ENCODE peak calls at places on chromosomes 4 and X, in seven cellular contexts. U is heart right ventricle, L is OCI-LY7, F is ovary, E is PC-9, N is GM12878, I is brain microvascular endothelial cell. Q is an unnamed sample.

GRCh38 chr4:171985129-171985528 is 171.9 kb downstream of the GALNTL6 start:
- DNase-seq in U (no peak), L (no peak), F (no peak), E (no peak), N (no peak), I (peak; percentile 30), Q (no peak)

GRCh38 chrX:27998666-27999065 is 17.4 kb upstream of the DCAF8L1 start:
- DNase-seq in U (no peak), L (no peak), F (no peak), E (no peak), N (no peak), I (no peak), Q (no peak)

GRCh38 chr4:75552452-75552851 is 3.4 kb upstream of the ODAPH start:
- DNase-seq in U (no peak), L (no peak), F (no peak), E (no peak), N (no peak), I (no peak), Q (no peak)

GRCh38 chr4:2299794-2300193 is 37.9 kb upstream of the MXD4 start:
- DNase-seq in U (no peak), L (no peak), F (no peak), E (no peak), N (no peak), I (no peak), Q (no peak)

GRCh38 chrX:9586992-9587392 is 122.1 kb downstream of the TBL1X start:
- DNase-seq in U (no peak), L (no peak), F (no peak), E (no peak), N (no peak), I (no peak), Q (no peak)

GRCh38 chrX:11364835-11365234 is 71.6 kb downstream of the AMELX start:
- DNase-seq in U (no peak), L (no peak), F (no peak), E (no peak), N (no peak), I (no peak), Q (no peak)

GRCh38 chr4:169311643-169312365 is 41.0 kb upstream of the SH3RF1 start:
- DNase-seq in U (peak; percentile 55), L (peak; percentile 19), F (peak; percentile 31), E (no peak), N (peak; percentile 30), I (peak; percentile 73), Q (no peak)

GRCh38 chrX:70995338-70995737 is 64.4 kb upstream of the SLC7A3 start:
- DNase-seq in U (no peak), L (no peak), F (no peak), E (no peak), N (no peak), I (no peak), Q (no peak)

GRCh38 chr4:17778431-17778830 is 3.0 kb downstream of the FAM184B start:
- DNase-seq in U (no peak), L (no peak), F (no peak), E (no peak), N (no peak), I (no peak), Q (no peak)

GRCh38 chr4:90857081-90857820 is 730.1 kb downstream of the CCSER1 start:
- DNase-seq in U (no peak), L (no peak), F (no peak), E (no peak), N (no peak), I (no peak), Q (no peak)
- H3K4me3 ChIP-seq in U (no peak overlapping the region), L (no peak overlapping the region), F (no peak overlapping the region), E (no peak overlapping the region), N (no peak overlapping the region), I (no peak overlapping the region), Q (no peak overlapping the region)

GRCh38 chrX:55524487-55524886 is 34.8 kb upstream of the USP51 start:
- DNase-seq in U (no peak), L (no peak), F (no peak), E (no peak), N (no peak), I (no peak), Q (no peak)
- TF ChIP-seq CTCF in U (peak; percentile 22), L (no peak), F (no peak), E (no peak), N (no peak), I (no peak), Q (peak; percentile 3)

GRCh38 chr4:1241466-1241935 is 7.4 kb downstream of the CTBP1 start:
- DNase-seq in U (no peak), L (no peak), F (peak; percentile 18), E (no peak), N (no peak), I (no peak), Q (no peak)
- H3K36me3 ChIP-seq in U (peaks cover 39% of the 10 kb centered on the region), L (peaks cover 36% of the 10 kb centered on the region), F (no peaks in the 10 kb centered on the region), E (no peaks in the 10 kb centered on the region), N (peaks cover 11% of the 10 kb centered on the region), I (peaks cover 21% of the 10 kb centered on the region), Q (peaks cover 19% of the 10 kb centered on the region)

GRCh38 chr4:72568959-72569718 is at the start of gene ADAMTS3:
- DNase-seq in U (peak; percentile 27), L (no peak), F (peak; percentile 83), E (peak; percentile 25), N (no peak), I (no peak), Q (no peak)
- H3K4me3 ChIP-seq in U (peak within 1 kb of the TSS; percentile 64), L (no peak within 1 kb of the TSS), F (peak within 1 kb of the TSS; percentile 59), E (peak within 1 kb of the TSS; percentile 65), N (no peak within 1 kb of the TSS), I (peak within 1 kb of the TSS; percentile 73), Q (peak within 1 kb of the TSS; percentile 45)

GRCh38 chr4:21191304-21191703 is 491.0 kb downstream of the PACRGL start:
- DNase-seq in U (no peak), L (no peak), F (no peak), E (no peak), N (no peak), I (no peak), Q (no peak)

GRCh38 chr4:21195682-21196081 is 495.4 kb downstream of the PACRGL start:
- DNase-seq in U (no peak), L (no peak), F (no peak), E (no peak), N (no peak), I (no peak), Q (no peak)

DNA sequence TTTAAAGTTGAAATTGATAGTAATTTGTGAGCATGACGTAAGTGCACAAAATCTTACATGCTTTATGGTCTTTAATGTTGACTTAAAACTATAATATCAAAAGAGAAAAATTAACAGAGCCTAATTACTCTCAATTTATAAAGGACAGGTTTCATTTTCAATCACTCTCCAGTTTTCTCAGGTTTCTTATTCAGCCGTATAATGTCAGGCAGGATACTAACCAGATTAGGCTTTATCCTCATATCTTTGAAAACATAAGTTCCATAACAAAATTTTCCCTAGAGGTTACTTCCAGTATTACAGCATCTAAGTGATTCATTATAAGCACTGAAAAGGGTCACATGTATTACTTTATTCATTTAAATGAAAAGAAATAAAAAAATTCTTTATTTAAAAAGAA is 492.1 kb downstream of the PACRGL start:
- DNase-seq in U (no peak), L (no peak), F (no peak), E (no peak), N (no peak), I (no peak), Q (no peak)
- TF ChIP-seq CTCF in U (no peak), L (peak; percentile 15), F (no peak), E (peak; percentile 33), N (no peak), I (no peak), Q (no peak)

GRCh38 chrX:23776363-23776762 is 6.6 kb upstream of the SAT1 start:
- DNase-seq in U (no peak), L (no peak), F (no peak), E (no peak), N (no peak), I (no peak), Q (no peak)

GRCh38 chrX:23770142-23770541 is 12.8 kb upstream of the SAT1 start:
- DNase-seq in U (no peak), L (no peak), F (no peak), E (no peak), N (no peak), I (no peak), Q (no peak)

GRCh38 chrX:23779025-23779424 is 3.9 kb upstream of the SAT1 start:
- DNase-seq in U (no peak), L (peak; percentile 3), F (no peak), E (no peak), N (no peak), I (peak; percentile 56), Q (peak; percentile 36)

DNA sequence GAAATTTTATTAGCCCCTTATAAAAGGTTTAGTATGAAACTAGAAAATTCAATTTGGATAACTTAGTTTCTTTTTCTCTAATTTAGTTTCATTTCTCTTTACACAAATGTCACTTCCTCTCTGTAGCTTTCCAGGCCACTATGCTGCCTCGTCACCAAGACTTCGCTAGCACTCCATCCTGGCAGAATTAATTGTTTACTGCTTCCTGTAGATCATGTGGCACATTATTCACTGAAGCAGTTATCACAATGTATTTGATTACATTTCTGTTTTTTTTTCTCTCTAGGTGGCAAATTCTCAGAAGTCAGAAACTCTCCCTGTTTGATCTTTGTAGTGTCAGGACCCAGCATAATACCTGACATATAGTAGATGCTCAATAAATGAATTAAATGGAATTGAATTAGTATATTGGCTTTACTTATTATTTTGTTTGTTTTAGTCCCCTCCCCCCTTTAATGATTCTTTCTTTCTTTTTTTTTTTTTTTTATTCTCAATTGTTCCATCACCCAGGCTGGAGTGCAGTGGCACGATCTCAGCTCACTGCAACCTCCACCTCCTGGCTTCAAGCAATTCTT is 9.3 kb upstream of the SAT1 start:
- DNase-seq in U (no peak), L (peak; percentile 71), F (no peak), E (no peak), N (peak; percentile 36), I (no peak), Q (no peak)
- H3K36me3 ChIP-seq in U (no peaks in the 10 kb centered on the region), L (no peaks in the 10 kb centered on the region), F (no peaks in the 10 kb centered on the region), E (no peaks in the 10 kb centered on the region), N (no peaks in the 10 kb centered on the region), I (no peaks in the 10 kb centered on the region), Q (no peaks in the 10 kb centered on the region)

GRCh38 chr4:105808030-105808429 is 87.2 kb upstream of the NPNT start:
- DNase-seq in U (no peak), L (no peak), F (no peak), E (no peak), N (no peak), I (no peak), Q (no peak)

GRCh38 chr4:105805501-105806120 is 89.7 kb upstream of the NPNT start:
- DNase-seq in U (no peak), L (no peak), F (no peak), E (no peak), N (no peak), I (no peak), Q (no peak)

GRCh38 chr4:105807496-105807895 is 87.8 kb upstream of the NPNT start:
- DNase-seq in U (no peak), L (no peak), F (no peak), E (no peak), N (no peak), I (peak; percentile 29), Q (no peak)

GRCh38 chr4:105808459-105809041 is 86.7 kb upstream of the NPNT start:
- DNase-seq in U (no peak), L (no peak), F (no peak), E (no peak), N (no peak), I (peak; percentile 84), Q (peak; percentile 44)
- H3K4me3 ChIP-seq in U (no peak overlapping the region), L (no peak overlapping the region), F (no peak overlapping the region), E (no peak overlapping the region), N (no peak overlapping the region), I (no peak overlapping the region), Q (peak overlapping the region; percentile 29)